ENCODE peak calls at places on chromosomes 1 and 21, in nine cellular contexts. Q is endothelial cell of umbilical vein; A is A549; G is neuronal stem cell; B is HFFc6; O is fibroblast of mammary gland; R is SHP77 treated with DMSO at 0.1 percent for 48 hours; S is NCI-H1105 treated with DMSO at 0.1 percent for 48 hours; Y is stimulated activated CD4-positive, alpha-beta T cell treated with anti-CD3 and anti-CD28 coated beads, TNF-alpha, amount 100 ng/mL, for 4 hours. L is an unnamed sample.

GRCh38 chr1:177248258-177248657 is 77.5 kb downstream of the BRINP2 start:
- DNase-seq in G (no peak), A (no peak), B (no peak), Q (no peak), R (no peak), S (no peak), O (no peak), Y (no peak), L (no peak)

GRCh38 chr21:35559881-35560280 is 500.4 kb downstream of the SETD4 start:
- DNase-seq in A (no peak), R (no peak), S (no peak), G (no peak), Q (no peak), B (peak), O (peak), Y (no peak), L (no peak)

GRCh38 chr1:55172272-55172671 is 42.9 kb downstream of the USP24 start:
- DNase-seq in R (no peak), G (no peak), O (no peak), Q (no peak), A (no peak), B (no peak), Y (no peak), S (no peak), L (no peak)

GRCh38 chr1:37167479-37167878 is 133.2 kb upstream of the GRIK3 start:
- DNase-seq in O (no peak), G (no peak), A (no peak), B (no peak), S (no peak), Q (no peak), R (no peak), Y (no peak), L (no peak)

GRCh38 chr1:68173283-68174172 is 58.8 kb downstream of the WLS start:
- DNase-seq in S (peak), B (peak), Y (no peak), R (peak), A (no peak), O (peak), Q (peak), G (no peak), L (no peak)

GRCh38 chr1:67683306-67683705 is 1.7 kb upstream of the GADD45A start:
- DNase-seq in A (no peak), R (no peak), B (peak), G (no peak), Q (peak), S (no peak), Y (no peak), O (peak), L (no peak)

GRCh38 chr1:230085178-230085515 is 18.1 kb downstream of the GALNT2 start:
- DNase-seq in S (no peak), O (no peak), Y (no peak), B (no peak), R (no peak), Q (no peak), A (no peak), G (no peak), L (no peak)

GRCh38 chr1:94646151-94646643 is 104.6 kb upstream of the F3 start:
- DNase-seq in O (peak), G (no peak), B (peak), Q (no peak), R (no peak), Y (no peak), S (no peak), A (no peak), L (no peak)

GRCh38 chr1:201925961-201926585 is 20.3 kb downstream of the LMOD1 start:
- DNase-seq in O (no peak), R (no peak), B (no peak), A (no peak), G (no peak), S (no peak), Q (no peak), Y (no peak), L (no peak)